ENCODE peak calls at places on chromosomes 16 and 17, in nine cellular contexts. N is CD4-positive, alpha-beta T cell; B is NCI-H1105 treated with DMSO at 0.1 percent for 48 hours; T is GF-D8; A is cardiac fibroblast; W is NCI-H146; L is uterus; J is amniotic epithelial cell; X is thoracic aorta. Y is an unnamed sample.

GRCh38 chr16:71441348-71441781 is 489 bp downstream of the TLE7 start:
- DNase-seq in B (no peak), L (no peak), W (no peak), A (no peak), J (no peak), T (no peak), X (no peak), N (peak; percentile 8), Y (no peak)

GRCh38 chr16:85049864-85050263 is 22.3 kb downstream of the KIAA0513 start:
- DNase-seq in L (no peak), W (no peak), B (no peak), N (no peak), J (no peak), A (no peak), X (no peak), T (no peak), Y (no peak)

GRCh38 chr16:727291-727977 is 528 bp downstream of the HAGHL start:
- DNase-seq in A (no peak), X (no peak), W (peak; percentile 37), N (no peak), J (no peak), B (no peak), T (no peak), L (no peak), Y (no peak)

GRCh38 chr17:48036693-48037035 is 933 bp downstream of the COPZ2 start:
- DNase-seq in J (no peak), L (no peak), N (no peak), W (no peak), B (no peak), T (no peak), A (no peak), X (no peak), Y (no peak)

GRCh38 chr17:81566461-81567126 is 14.4 kb upstream of the FAAP100 start:
- DNase-seq in W (no peak), J (peak; percentile 97), T (peak; percentile 78), X (peak; percentile 64), N (no peak), L (peak; percentile 80), B (peak; percentile 88), A (peak; percentile 97), Y (no peak)

GRCh38 chr16:84724619-84725307 is 25.0 kb downstream of the USP10 start:
- DNase-seq in W (no peak), T (no peak), L (peak; percentile 42), J (no peak), B (no peak), N (no peak), X (no peak), A (no peak), Y (no peak)

GRCh38 chr16:29876578-29877249 is 13.7 kb upstream of the CDIPT start:
- DNase-seq in B (no peak), J (no peak), A (no peak), W (no peak), X (no peak), L (no peak), N (peak; percentile 13), T (no peak), Y (no peak)

GRCh38 chr17:33028061-33028460 is 36.4 kb downstream of the SPACA3 start:
- DNase-seq in W (no peak), X (no peak), B (no peak), N (no peak), J (no peak), A (no peak), T (no peak), L (no peak), Y (no peak)

GRCh38 chr17:56681561-56682266 is 88.2 kb downstream of the NOG start:
- DNase-seq in W (no peak), T (peak; percentile 72), X (no peak), B (no peak), A (peak; percentile 89), J (peak; percentile 90), N (no peak), L (no peak), Y (no peak)

GRCh38 chr17:17626151-17626805 is 34.8 kb upstream of the PEMT start:
- DNase-seq in J (no peak), N (no peak), A (no peak), T (no peak), L (no peak), W (peak; percentile 97), X (no peak), B (no peak), Y (no peak)

GRCh38 chr17:11122908-11123307 is 118.1 kb upstream of the SHISA6 start:
- DNase-seq in W (no peak), L (peak; percentile 32), B (no peak), N (no peak), J (no peak), A (no peak), T (no peak), X (no peak), Y (no peak)

GRCh38 chr16:85639529-85640253 is 26.6 kb downstream of the GSE1 start:
- DNase-seq in L (no peak), B (no peak), T (no peak), X (no peak), W (no peak), J (no peak), N (no peak), A (no peak), Y (no peak)

GRCh38 chr17:35299108-35299507 is 56.2 kb downstream of the SLFN5 start:
- DNase-seq in N (no peak), L (no peak), W (no peak), T (no peak), X (no peak), A (no peak), J (no peak), B (no peak), Y (no peak)

GRCh38 chr17:60524463-60525346 is 1.3 kb downstream of the APPBP2 start:
- DNase-seq in B (peak; percentile 7), J (peak; percentile 45), N (no peak), T (no peak), A (peak; percentile 32), W (no peak), X (no peak), L (no peak), Y (peak; percentile 0)

GRCh38 chr17:76716834-76717205 is 6.1 kb upstream of the MXRA7 start:
- DNase-seq in N (no peak), W (no peak), J (peak; percentile 97), X (no peak), A (peak; percentile 98), L (no peak), B (no peak), T (peak; percentile 25), Y (no peak)

GRCh38 chr17:40458001-40458791 is 14.9 kb downstream of the IGFBP4 start:
- DNase-seq in B (no peak), T (no peak), W (no peak), J (peak; percentile 86), N (no peak), A (peak; percentile 77), X (no peak), L (peak; percentile 63), Y (no peak)

GRCh38 chr16:70576431-70577255 is 53.0 kb downstream of the SF3B3 start:
- DNase-seq in N (no peak), J (peak; percentile 86), B (no peak), W (no peak), A (peak; percentile 89), L (no peak), X (no peak), T (no peak), Y (no peak)

Y was measured in esophagus muscularis mucosa.